ENCODE peak calls at places on chromosomes 1 and 21, in six cellular contexts. One of them, this sample, is unnamed.

GRCh38 chr21:29287383-29287782 is 11.3 kb upstream of the BACH1 start:
- DNase-seq in KBM-7: peak
- DNase-seq in psoas muscle: no peak
- DNase-seq in C1 segment of cervical spinal cord: no peak
- DNase-seq in HFF-Myc: no peak
- DNase-seq in BJ: no peak
- DNase-seq in this sample: no peak

GRCh38 chr1:246703581-246703980 is 20.6 kb upstream of the SCCPDH start:
- DNase-seq in KBM-7: peak
- DNase-seq in psoas muscle: no peak
- DNase-seq in C1 segment of cervical spinal cord: no peak
- DNase-seq in HFF-Myc: no peak
- DNase-seq in BJ: no peak
- DNase-seq in this sample: no peak

GRCh38 chr1:161198877-161199431 is at the start of gene ADAMTS4:
- DNase-seq in KBM-7: no peak
- DNase-seq in psoas muscle: peak
- DNase-seq in C1 segment of cervical spinal cord: peak
- DNase-seq in HFF-Myc: peak
- DNase-seq in BJ: no peak
- DNase-seq in this sample: no peak

GRCh38 chr21:42858957-42859890 is 20.1 kb downstream of the WDR4 start:
- DNase-seq in KBM-7: no peak
- DNase-seq in psoas muscle: no peak
- DNase-seq in C1 segment of cervical spinal cord: no peak
- DNase-seq in HFF-Myc: no peak
- DNase-seq in BJ: no peak
- DNase-seq in this sample: no peak

GRCh38 chr1:67472056-67472455 is 41.9 kb upstream of the SERBP1 start:
- DNase-seq in KBM-7: no peak
- DNase-seq in psoas muscle: no peak
- DNase-seq in C1 segment of cervical spinal cord: no peak
- DNase-seq in HFF-Myc: no peak
- DNase-seq in BJ: no peak
- DNase-seq in this sample: no peak

GRCh38 chr1:46131727-46132528 is 501 bp downstream of the PIK3R3 start:
- DNase-seq in KBM-7: no peak
- DNase-seq in psoas muscle: no peak
- DNase-seq in C1 segment of cervical spinal cord: no peak
- DNase-seq in HFF-Myc: no peak
- DNase-seq in BJ: no peak
- DNase-seq in this sample: no peak

GRCh38 chr1:172939475-172939874 is 111.3 kb downstream of the TNFSF18 start:
- DNase-seq in KBM-7: peak
- DNase-seq in psoas muscle: no peak
- DNase-seq in C1 segment of cervical spinal cord: no peak
- DNase-seq in HFF-Myc: no peak
- DNase-seq in BJ: no peak
- DNase-seq in this sample: no peak

GRCh38 chr1:59292557-59292956 is 4.3 kb upstream of the FGGY start:
- DNase-seq in KBM-7: peak
- DNase-seq in psoas muscle: peak
- DNase-seq in C1 segment of cervical spinal cord: no peak
- DNase-seq in HFF-Myc: no peak
- DNase-seq in BJ: no peak
- DNase-seq in this sample: no peak

GRCh38 chr1:22339237-22339636 is 112.4 kb upstream of the ZBTB40 start:
- DNase-seq in KBM-7: no peak
- DNase-seq in psoas muscle: no peak
- DNase-seq in C1 segment of cervical spinal cord: no peak
- DNase-seq in HFF-Myc: no peak
- DNase-seq in BJ: no peak
- DNase-seq in this sample: no peak

GRCh38 chr1:160570847-160571246 is 8.4 kb downstream of the CD84 start:
- DNase-seq in KBM-7: no peak
- DNase-seq in psoas muscle: no peak
- DNase-seq in C1 segment of cervical spinal cord: no peak
- DNase-seq in HFF-Myc: no peak
- DNase-seq in BJ: no peak
- DNase-seq in this sample: no peak

GRCh38 chr1:230276401-230276800 is 149.7 kb downstream of the PGBD5 start:
- DNase-seq in KBM-7: no peak
- DNase-seq in psoas muscle: no peak
- DNase-seq in C1 segment of cervical spinal cord: no peak
- DNase-seq in HFF-Myc: no peak
- DNase-seq in BJ: no peak
- DNase-seq in this sample: no peak

GRCh38 chr21:32381571-32381970 is 11.2 kb downstream of the URB1 start:
- DNase-seq in KBM-7: no peak
- DNase-seq in psoas muscle: no peak
- DNase-seq in C1 segment of cervical spinal cord: no peak
- DNase-seq in HFF-Myc: no peak
- DNase-seq in BJ: no peak
- DNase-seq in this sample: no peak

GRCh38 chr1:56712150-56712549 is 67.0 kb downstream of the PRKAA2 start:
- DNase-seq in KBM-7: no peak
- DNase-seq in psoas muscle: no peak
- DNase-seq in C1 segment of cervical spinal cord: no peak
- DNase-seq in HFF-Myc: no peak
- DNase-seq in BJ: no peak
- DNase-seq in this sample: no peak

GRCh38 chr1:210298296-210298695 is 30.4 kb upstream of the HHAT start:
- DNase-seq in KBM-7: no peak
- DNase-seq in psoas muscle: no peak
- DNase-seq in C1 segment of cervical spinal cord: no peak
- DNase-seq in HFF-Myc: no peak
- DNase-seq in BJ: no peak
- DNase-seq in this sample: no peak

GRCh38 chr1:154741747-154742495 is 128.2 kb downstream of the KCNN3 start:
- DNase-seq in KBM-7: no peak
- DNase-seq in psoas muscle: no peak
- DNase-seq in C1 segment of cervical spinal cord: no peak
- DNase-seq in HFF-Myc: no peak
- DNase-seq in BJ: no peak
- DNase-seq in this sample: no peak

GRCh38 chr1:92701147-92701546 is 83.8 kb downstream of the EVI5 start:
- DNase-seq in KBM-7: no peak
- DNase-seq in psoas muscle: no peak
- DNase-seq in C1 segment of cervical spinal cord: no peak
- DNase-seq in HFF-Myc: no peak
- DNase-seq in BJ: no peak
- DNase-seq in this sample: no peak

GRCh38 chr1:156111355-156111962 is 3.1 kb upstream of the LMNA start:
- DNase-seq in KBM-7: no peak
- DNase-seq in psoas muscle: no peak
- DNase-seq in C1 segment of cervical spinal cord: no peak
- DNase-seq in HFF-Myc: no peak
- DNase-seq in BJ: no peak
- DNase-seq in this sample: no peak

GRCh38 chr1:19476440-19477190 is 8.7 kb downstream of the CAPZB start:
- DNase-seq in KBM-7: peak
- DNase-seq in psoas muscle: no peak
- DNase-seq in C1 segment of cervical spinal cord: no peak
- DNase-seq in HFF-Myc: no peak
- DNase-seq in BJ: no peak
- DNase-seq in this sample: no peak

GRCh38 chr21:27513825-27514224 is 546.9 kb upstream of the ADAMTS5 start:
- DNase-seq in KBM-7: no peak
- DNase-seq in psoas muscle: no peak
- DNase-seq in C1 segment of cervical spinal cord: no peak
- DNase-seq in HFF-Myc: no peak
- DNase-seq in BJ: no peak
- DNase-seq in this sample: no peak

GRCh38 chr1:63621698-63622097 is 28.5 kb downstream of the PGM1 start:
- DNase-seq in KBM-7: no peak
- DNase-seq in psoas muscle: peak
- DNase-seq in C1 segment of cervical spinal cord: no peak
- DNase-seq in HFF-Myc: no peak
- DNase-seq in BJ: no peak
- DNase-seq in this sample: no peak

GRCh38 chr1:222557148-222557547 is 9.2 kb upstream of the HHIPL2 start:
- DNase-seq in KBM-7: no peak
- DNase-seq in psoas muscle: no peak
- DNase-seq in C1 segment of cervical spinal cord: no peak
- DNase-seq in HFF-Myc: no peak
- DNase-seq in BJ: no peak
- DNase-seq in this sample: no peak

GRCh38 chr1:233033366-233033765 is 83.0 kb downstream of the NTPCR start:
- DNase-seq in KBM-7: no peak
- DNase-seq in psoas muscle: no peak
- DNase-seq in C1 segment of cervical spinal cord: no peak
- DNase-seq in HFF-Myc: no peak
- DNase-seq in BJ: peak
- DNase-seq in this sample: no peak